ENCODE peak calls at places on chromosomes 13 and 19, in ten cellular contexts. Z, T, X, S, D, Y, Q, R, F and J are unnamed samples.

GRCh38 chr13:21395953-21396352 is 63.1 kb downstream of the ZDHHC20 start:
- ATAC-seq in Z (no peak), T (peak), X (no peak), S (no peak), D (peak), Y (peak), Q (peak), R (no peak), F (no peak), J (no peak)

GRCh38 chr19:27909185-27909840 is 1303.6 kb downstream of the UQCRFS1 start:
- ATAC-seq in Z (peak), T (no peak), X (no peak), S (peak), D (no peak), Y (no peak), Q (no peak), R (peak), F (no peak), J (no peak)

GRCh38 chr19:39135701-39136100 is 10.1 kb downstream of the PAK4 start:
- ATAC-seq in Z (no peak), T (no peak), X (no peak), S (no peak), D (no peak), Y (no peak), Q (no peak), R (no peak), F (no peak), J (no peak)

GRCh38 chr13:77425705-77426104 is 98.8 kb upstream of the MYCBP2 start:
- ATAC-seq in Z (no peak), T (no peak), X (no peak), S (no peak), D (no peak), Y (no peak), Q (no peak), R (no peak), F (no peak), J (no peak)

GRCh38 chr19:56217039-56217949 is 15.2 kb downstream of the ZSCAN5C start:
- ATAC-seq in Z (no peak), T (no peak), X (no peak), S (peak), D (peak), Y (no peak), Q (no peak), R (peak), F (no peak), J (no peak)

GRCh38 chr19:2381151-2381822 is 21.2 kb downstream of the TMPRSS9 start:
- ATAC-seq in Z (no peak), T (no peak), X (no peak), S (no peak), D (no peak), Y (no peak), Q (no peak), R (no peak), F (no peak), J (no peak)

GRCh38 chr13:80668452-80668851 is 327.5 kb upstream of the SPRY2 start:
- ATAC-seq in Z (no peak), T (no peak), X (no peak), S (no peak), D (no peak), Y (no peak), Q (no peak), R (no peak), F (no peak), J (no peak)

GRCh38 chr19:5615756-5616327 is 6.7 kb downstream of the SAFB2 start:
- ATAC-seq in Z (no peak), T (no peak), X (no peak), S (no peak), D (no peak), Y (no peak), Q (no peak), R (no peak), F (no peak), J (no peak)

GRCh38 chr13:41199061-41199460 is 4.7 kb upstream of the KBTBD7 start:
- ATAC-seq in Z (no peak), T (no peak), X (no peak), S (no peak), D (no peak), Y (no peak), Q (no peak), R (peak), F (no peak), J (no peak)

GRCh38 chr13:111503376-111503775 is 182.9 kb downstream of the TEX29 start:
- ATAC-seq in Z (no peak), T (no peak), X (no peak), S (no peak), D (no peak), Y (no peak), Q (no peak), R (no peak), F (no peak), J (no peak)

GRCh38 chr19:1874554-1875185 is 10.6 kb downstream of the ABHD17A start:
- ATAC-seq in Z (peak), T (no peak), X (peak), S (no peak), D (peak), Y (peak), Q (peak), R (no peak), F (peak), J (no peak)

GRCh38 chr13:25980255-25980654 is 71.6 kb downstream of the SHISA2 start:
- ATAC-seq in Z (peak), T (no peak), X (no peak), S (no peak), D (no peak), Y (no peak), Q (no peak), R (no peak), F (no peak), J (no peak)

GRCh38 chr19:30214651-30215051 is 157.5 kb upstream of the ZNF536 start:
- ATAC-seq in Z (no peak), T (no peak), X (peak), S (no peak), D (no peak), Y (peak), Q (no peak), R (peak), F (no peak), J (no peak)

GRCh38 chr13:48317511-48317981 is 14.0 kb downstream of the RB1 start:
- ATAC-seq in Z (no peak), T (no peak), X (no peak), S (peak), D (no peak), Y (no peak), Q (no peak), R (no peak), F (no peak), J (peak)